ENCODE peak calls at places on chromosomes 1 and 21, in four cellular contexts. X is GM23248, Y is OCI-LY7, Q is hepatocyte. J is an unnamed sample.
A peak's percentile ranks its signal among the peaks of the same experiment; 100 is the strongest.

GRCh38 chr1:192274588-192274987 is 42.2 kb upstream of the RGS21 start:
- DNase-seq in X (no peak), Y (no peak), Q (no peak), J (no peak)

GRCh38 chr1:64065571-64065970 is 137.9 kb upstream of the UBE2U start:
- DNase-seq in X (no peak), Y (no peak), Q (no peak), J (no peak)

GRCh38 chr1:164588388-164589341 is 29.7 kb downstream of the PBX1 start:
- DNase-seq in X (peak; percentile 66), Y (no peak), Q (peak; percentile 83), J (peak; percentile 89)

GRCh38 chr1:77925536-77925935 is 37.1 kb downstream of the NEXN start:
- DNase-seq in X (peak; percentile 55), Y (no peak), Q (no peak), J (no peak)

GRCh38 chr21:23401278-23401677 is 2206.0 kb downstream of the MRPL39 start:
- DNase-seq in X (no peak), Y (no peak), Q (peak; percentile 18), J (peak; percentile 58)

GRCh38 chr1:179083031-179083345 is 1.1 kb downstream of the TOR3A start:
- DNase-seq in X (peak; percentile 63), Y (peak; percentile 58), Q (no peak), J (no peak)

GRCh38 chr1:12636098-12636950 is 7.6 kb upstream of the AADACL4 start:
- DNase-seq in X (peak; percentile 40), Y (no peak), Q (no peak), J (peak; percentile 80)

GRCh38 chr1:245469734-245470133 is 314.9 kb downstream of the KIF26B start:
- DNase-seq in X (no peak), Y (no peak), Q (no peak), J (no peak)

GRCh38 chr1:41423511-41424191 is 60.8 kb downstream of the EDN2 start:
- DNase-seq in X (no peak), Y (no peak), Q (no peak), J (peak; percentile 70)

GRCh38 chr21:29342394-29342957 is 43.8 kb downstream of the BACH1 start:
- DNase-seq in X (peak; percentile 94), Y (no peak), Q (no peak), J (no peak)

GRCh38 chr1:44454704-44455103 is 49.6 kb downstream of the RNF220 start:
- DNase-seq in X (no peak), Y (no peak), Q (no peak), J (no peak)

GRCh38 chr1:45687014-45687752 is 798 bp upstream of the TMEM69 start:
- DNase-seq in X (peak; percentile 99), Y (peak; percentile 100), Q (peak; percentile 99), J (peak; percentile 99)

GRCh38 chr1:116558140-116558549 is 12.7 kb downstream of the CD58 start:
- DNase-seq in X (no peak), Y (no peak), Q (no peak), J (no peak)

GRCh38 chr1:199243423-199244061 is 604.7 kb downstream of the PTPRC start:
- DNase-seq in X (peak; percentile 63), Y (peak; percentile 59), Q (peak; percentile 34), J (peak; percentile 77)

GRCh38 chr1:201397675-201398074 is 1.4 kb downstream of the LAD1 start:
- DNase-seq in X (no peak), Y (no peak), Q (peak; percentile 71), J (no peak)

GRCh38 chr1:15330028-15330427 is 79.7 kb upstream of the EFHD2 start:
- DNase-seq in X (no peak), Y (no peak), Q (no peak), J (no peak)

DNA sequence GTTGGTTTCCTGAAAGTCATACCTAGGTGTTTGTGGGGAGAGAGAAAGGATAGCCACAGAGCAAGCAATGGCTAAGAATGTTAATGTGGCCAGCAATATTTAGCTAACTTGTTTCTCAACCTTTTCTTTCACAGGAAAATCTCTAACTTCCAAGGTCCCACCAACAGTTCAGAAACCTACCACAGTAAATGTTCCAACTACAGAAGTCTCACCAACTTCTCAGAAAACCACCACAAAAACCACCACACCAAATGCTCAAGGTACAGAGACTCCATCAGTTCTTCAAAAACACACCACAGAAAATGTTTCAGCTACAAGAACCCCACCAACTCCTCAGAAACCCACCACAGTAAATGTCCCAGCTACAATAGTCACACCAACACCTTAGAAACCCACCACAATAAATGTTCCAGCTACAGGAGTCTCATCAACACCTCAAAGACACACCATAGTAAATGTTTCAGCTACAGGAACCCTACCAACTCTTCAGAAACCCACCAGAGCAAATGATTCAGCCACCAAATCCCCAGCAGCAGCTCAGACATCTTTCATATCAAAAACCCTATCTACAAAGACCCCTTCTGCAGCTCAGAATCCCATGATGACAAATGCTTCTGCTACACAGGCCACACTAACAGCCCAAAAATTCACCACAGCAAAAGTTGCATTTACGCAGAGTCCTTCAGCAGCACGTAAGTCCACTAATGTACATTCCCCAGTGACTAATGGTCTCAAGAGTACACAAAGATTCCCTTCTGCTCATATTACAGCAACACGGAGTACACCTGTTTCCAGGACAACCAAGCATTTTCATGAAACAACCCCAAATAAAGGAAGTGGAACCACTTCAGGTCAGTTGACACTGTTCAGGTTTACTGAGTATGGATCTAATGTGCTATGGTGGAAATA is 15.3 kb downstream of the CD55 start:
- DNase-seq in X (no peak), Y (peak; percentile 63), Q (peak; percentile 50), J (no peak)
- H3K4me2 ChIP-seq in X (no peak overlapping the region), Y (peak overlapping the region; percentile 2), Q (no peak overlapping the region), J (no peak overlapping the region)

GRCh38 chr1:160519542-160520435 is 3.3 kb downstream of the SLAMF6 start:
- DNase-seq in X (no peak), Y (peak; percentile 83), Q (peak; percentile 16), J (peak; percentile 28)
- H2AFZ ChIP-seq in X (no peak overlapping the region), Y (peak overlapping the region; percentile 22), Q (no peak overlapping the region), J (peak overlapping the region; percentile 24)

GRCh38 chr1:55131218-55131617 is 83.9 kb downstream of the USP24 start:
- DNase-seq in X (peak; percentile 15), Y (no peak), Q (no peak), J (no peak)

GRCh38 chr1:55124470-55124869 is 85.1 kb downstream of the PCSK9 start:
- DNase-seq in X (no peak), Y (no peak), Q (no peak), J (no peak)

GRCh38 chr1:55129194-55129728 is 85.9 kb downstream of the USP24 start:
- DNase-seq in X (peak; percentile 76), Y (no peak), Q (no peak), J (no peak)

GRCh38 chr1:55128418-55128817 is 86.7 kb downstream of the USP24 start:
- DNase-seq in X (no peak), Y (no peak), Q (no peak), J (no peak)

GRCh38 chr1:55127827-55128343 is 87.3 kb downstream of the USP24 start:
- DNase-seq in X (peak; percentile 31), Y (no peak), Q (no peak), J (no peak)
- TF ChIP-seq EZH2phosphoT487 in X (no peak), Y (no peak), Q (no peak), J (no peak)

GRCh38 chr1:32353886-32354570 is 8.3 kb downstream of the FAM229A start:
- DNase-seq in X (peak; percentile 79), Y (no peak), Q (no peak), J (no peak)

GRCh38 chr1:32353431-32353830 is 8.9 kb downstream of the FAM229A start:
- DNase-seq in X (no peak), Y (no peak), Q (no peak), J (no peak)

GRCh38 chr1:32351077-32351858 is 11.0 kb downstream of the FAM229A start:
- DNase-seq in X (peak; percentile 95), Y (peak; percentile 96), Q (peak; percentile 98), J (peak; percentile 99)

GRCh38 chr1:32351859-32352745 is 10.2 kb downstream of the FAM229A start:
- DNase-seq in X (peak; percentile 73), Y (no peak), Q (peak; percentile 82), J (peak; percentile 41)

GRCh38 chr1:32352831-32353383 is 9.4 kb downstream of the FAM229A start:
- DNase-seq in X (peak; percentile 23), Y (no peak), Q (no peak), J (no peak)
- H3K4me2 ChIP-seq in X (peak overlapping the region; percentile 82), Y (peak overlapping the region; percentile 16), Q (peak overlapping the region; percentile 95), J (no peak overlapping the region)

GRCh38 chr1:151539321-151540020 is 638 bp upstream of the TUFT1 start:
- DNase-seq in X (peak; percentile 91), Y (peak; percentile 38), Q (peak; percentile 95), J (peak; percentile 92)

GRCh38 chr1:151535326-151536271 is 4.5 kb upstream of the TUFT1 start:
- DNase-seq in X (peak; percentile 65), Y (no peak), Q (no peak), J (no peak)

GRCh38 chr1:151534662-151535278 is 5.3 kb upstream of the TUFT1 start:
- DNase-seq in X (peak; percentile 81), Y (peak; percentile 70), Q (peak; percentile 79), J (peak; percentile 85)

GRCh38 chr1:151536499-151536898 is 3.6 kb upstream of the TUFT1 start:
- DNase-seq in X (no peak), Y (no peak), Q (no peak), J (no peak)

GRCh38 chr1:151537112-151537511 is 3.0 kb upstream of the TUFT1 start:
- DNase-seq in X (peak; percentile 96), Y (no peak), Q (peak; percentile 63), J (no peak)
- H2AFZ ChIP-seq in X (peak overlapping the region; percentile 51), Y (no peak overlapping the region), Q (no peak overlapping the region), J (no peak overlapping the region)

GRCh38 chr1:110677526-110677925 is 2.8 kb upstream of the KCNA3 start:
- DNase-seq in X (no peak), Y (no peak), Q (no peak), J (no peak)
- TF ChIP-seq EZH2phosphoT487 in X (no peak), Y (no peak), Q (no peak), J (no peak)

DNA sequence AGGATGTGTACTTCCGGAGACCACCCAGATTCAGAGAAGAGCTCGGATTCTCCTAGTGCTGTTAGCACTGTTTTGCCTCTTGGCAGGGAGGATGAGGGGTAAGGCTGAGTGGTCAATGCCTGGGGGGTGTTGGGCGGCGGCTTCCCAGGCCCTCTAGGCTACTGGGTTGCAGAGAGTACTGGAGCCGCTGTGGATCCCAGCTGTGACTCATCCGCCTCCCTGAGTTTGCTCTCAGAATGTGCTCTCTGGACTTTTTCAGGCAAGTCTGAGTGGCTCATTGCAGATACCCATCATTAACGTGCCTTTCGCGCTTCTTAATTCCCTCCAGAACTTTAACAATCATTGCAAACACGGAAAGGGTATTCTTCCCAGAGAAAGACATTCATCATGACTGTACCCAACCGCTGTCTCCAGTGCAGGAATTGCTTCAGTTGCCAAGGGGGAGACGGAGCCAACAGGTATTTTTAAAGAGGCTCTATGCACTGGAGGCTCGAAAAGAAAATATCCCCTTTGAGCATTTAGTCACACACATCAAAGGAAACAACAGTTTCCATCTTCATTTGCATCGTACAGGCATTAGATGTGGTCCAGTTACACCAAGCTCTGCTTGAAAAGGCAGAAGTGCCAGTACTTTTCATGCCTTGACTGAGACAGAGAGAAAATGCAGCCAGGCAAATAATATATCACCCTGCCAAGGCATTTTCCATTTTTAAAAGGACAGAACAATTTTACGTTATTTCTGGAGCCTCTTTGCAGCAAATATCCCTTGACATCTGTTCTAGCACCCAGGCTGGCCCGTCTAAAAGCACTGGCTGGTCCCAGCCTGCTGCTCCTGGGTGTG is 14.3 kb upstream of the CAMTA1 start:
- DNase-seq in X (peak; percentile 84), Y (peak; percentile 66), Q (peak; percentile 59), J (peak; percentile 42)
- H3K4me2 ChIP-seq in X (peak overlapping the region; percentile 83), Y (peak overlapping the region; percentile 68), Q (peak overlapping the region; percentile 49), J (peak overlapping the region; percentile 32)

GRCh38 chr1:29094954-29095353 is 28.7 kb downstream of the TMEM200B start:
- DNase-seq in X (no peak), Y (no peak), Q (no peak), J (no peak)
- H2AFZ ChIP-seq in X (no peak overlapping the region), Y (no peak overlapping the region), Q (no peak overlapping the region), J (no peak overlapping the region)

J was measured in GM23338.